ENCODE peak calls at places on chromosomes 11 and 22, in nine cellular contexts. L is IMR-90; N is colonic mucosa; I is PC-3; M is cardiac muscle cell; G is lower lobe of right lung; A is CD4-positive, alpha-beta memory T cell; T is body of pancreas; Q is tibial artery. Y is an unnamed sample. For H3K4me1, the result is how much of the 10 kb centered on the place peaks cover.

GRCh38 chr22:49013707-49014106 is 814.0 kb downstream of the BRD1 start:
- DNase-seq in L (no peak), N (no peak), I (no peak), M (no peak), G (no peak), A (no peak), T (no peak), Q (peak), Y (no peak)

GRCh38 chr11:5809122-5809519 is 397 bp downstream of the OR52N2 start:
- DNase-seq in L (no peak), N (no peak), I (no peak), M (no peak), G (no peak), A (peak), T (no peak), Q (no peak), Y (no peak)

GRCh38 chr11:65103476-65103875 is 7.5 kb downstream of the VPS51 start:
- DNase-seq in L (no peak), N (no peak), I (no peak), M (no peak), G (no peak), A (no peak), T (no peak), Q (no peak), Y (no peak)

GRCh38 chr22:25627271-25627848 is 62.9 kb downstream of the GRK3 start:
- DNase-seq in L (peak), N (no peak), I (no peak), M (no peak), G (no peak), A (no peak), T (no peak), Q (no peak), Y (no peak)

GRCh38 chr11:82682003-82682751 is 51.5 kb downstream of the FAM181B start:
- DNase-seq in L (peak), N (peak), I (peak), M (peak), G (no peak), A (peak), T (peak), Q (no peak), Y (no peak)

GRCh38 chr11:70378506-70379134 is 19.7 kb upstream of the CTTN start:
- DNase-seq in L (no peak), N (no peak), I (no peak), M (no peak), G (no peak), A (no peak), T (no peak), Q (peak), Y (no peak)

GRCh38 chr11:70583781-70584218 is 185.5 kb downstream of the CTTN start:
- DNase-seq in L (no peak), N (no peak), I (no peak), M (no peak), G (peak), A (no peak), T (no peak), Q (peak), Y (no peak)

GRCh38 chr11:92211576-92212167 is 12.9 kb upstream of the FAT3 start:
- DNase-seq in L (peak), N (no peak), I (peak), M (peak), G (no peak), A (no peak), T (peak), Q (peak), Y (no peak)

GRCh38 chr11:107999759-108000455 is 8.8 kb upstream of the CUL5 start:
- DNase-seq in L (peak), N (no peak), I (peak), M (peak), G (no peak), A (peak), T (peak), Q (no peak), Y (peak)

GRCh38 chr22:48575567-48576332 is 1251.9 kb downstream of the BRD1 start:
- DNase-seq in L (no peak), N (no peak), I (no peak), M (no peak), G (peak), A (no peak), T (no peak), Q (no peak), Y (no peak)

GRCh38 chr11:57179701-57180100 is 2.1 kb upstream of the LRRC55 start:
- DNase-seq in L (no peak), N (no peak), I (no peak), M (no peak), G (no peak), A (no peak), T (no peak), Q (no peak), Y (no peak)

GRCh38 chr11:57182896-57183295 is 1.1 kb downstream of the LRRC55 start:
- DNase-seq in L (no peak), N (no peak), I (no peak), M (no peak), G (no peak), A (no peak), T (no peak), Q (no peak), Y (no peak)

GRCh38 chr11:57180964-57181363 is 789 bp upstream of the LRRC55 start:
- DNase-seq in L (no peak), N (no peak), I (no peak), M (no peak), G (no peak), A (no peak), T (no peak), Q (no peak), Y (no peak)

GRCh38 chr11:57180141-57180561 is 1.6 kb upstream of the LRRC55 start:
- DNase-seq in L (no peak), N (no peak), I (no peak), M (no peak), G (no peak), A (no peak), T (no peak), Q (no peak), Y (no peak)

GRCh38 chr11:57181678-57182305 is at the start of gene LRRC55:
- DNase-seq in L (no peak), N (no peak), I (no peak), M (no peak), G (no peak), A (no peak), T (no peak), Q (no peak), Y (no peak)
- H3K4me1 ChIP-seq in L (under half), N (under half), I (under half), M (under half), G (under half), A (under half), T (under half), Q (under half), Y (under half)

GRCh38 chr22:35609761-35610160 is 7.4 kb downstream of the MB start:
- DNase-seq in L (no peak), N (no peak), I (no peak), M (no peak), G (peak), A (no peak), T (no peak), Q (no peak), Y (no peak)

GRCh38 chr22:35612903-35613302 is 4.2 kb downstream of the MB start:
- DNase-seq in L (no peak), N (no peak), I (no peak), M (peak), G (peak), A (no peak), T (no peak), Q (no peak), Y (no peak)

GRCh38 chr22:35611891-35612576 is 5.1 kb downstream of the MB start:
- DNase-seq in L (no peak), N (peak), I (no peak), M (no peak), G (peak), A (no peak), T (no peak), Q (no peak), Y (no peak)

GRCh38 chr22:35610741-35611140 is 6.4 kb downstream of the MB start:
- DNase-seq in L (no peak), N (no peak), I (no peak), M (no peak), G (peak), A (no peak), T (no peak), Q (no peak), Y (no peak)

GRCh38 chr22:35611200-35611890 is 5.8 kb downstream of the MB start:
- DNase-seq in L (no peak), N (no peak), I (no peak), M (no peak), G (peak), A (no peak), T (no peak), Q (no peak), Y (no peak)
- H3K4me1 ChIP-seq in L (under half), N (under half), I (under half), M (half or more), G (under half), A (under half), T (under half), Q (under half), Y (under half)

DNA sequence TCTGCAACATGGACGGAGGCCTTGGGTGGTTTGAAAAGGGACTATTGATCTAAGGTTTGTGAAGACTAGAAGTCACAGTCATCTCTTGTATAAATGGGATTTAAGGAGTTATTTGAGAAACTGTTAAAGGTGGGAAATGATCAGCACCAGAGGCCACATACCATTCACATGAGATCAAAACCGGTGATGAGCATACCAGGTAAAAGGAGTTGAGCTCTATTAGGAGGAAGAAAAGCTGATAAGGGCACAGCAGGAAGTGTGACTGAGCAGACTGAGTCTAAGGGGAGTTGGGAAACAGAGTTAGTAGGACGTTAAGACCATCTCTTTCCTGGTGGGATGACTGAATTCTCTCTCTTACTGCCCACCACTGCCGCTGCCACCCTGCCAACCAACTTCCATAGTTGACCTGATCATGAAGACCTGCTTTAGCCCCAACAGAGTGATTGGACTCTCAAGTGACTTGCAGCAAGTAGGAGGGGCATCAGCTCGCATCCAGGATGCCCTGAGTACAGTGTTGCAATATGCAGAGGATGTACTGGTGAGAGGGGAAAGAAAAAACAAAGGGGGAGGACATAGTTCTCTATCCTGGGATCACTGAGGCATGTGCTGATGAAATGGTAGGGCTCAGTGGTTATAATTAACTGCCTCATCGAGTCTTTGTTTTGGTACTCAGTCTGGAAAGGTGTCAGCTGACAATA is 7.6 kb downstream of the EIF3F start:
- DNase-seq in L (no peak), N (no peak), I (no peak), M (no peak), G (no peak), A (no peak), T (no peak), Q (no peak), Y (no peak)
- H3K4me1 ChIP-seq in L (under half), N (under half), I (under half), M (under half), G (under half), A (under half), T (under half), Q (under half), Y (under half)

GRCh38 chr22:23212061-23213030 is 32.0 kb downstream of the BCR start:
- DNase-seq in L (no peak), N (no peak), I (no peak), M (peak), G (peak), A (no peak), T (no peak), Q (no peak), Y (no peak)
- H3K4me1 ChIP-seq in L (under half), N (under half), I (under half), M (under half), G (under half), A (half or more), T (under half), Q (under half), Y (under half)

GRCh38 chr11:72454791-72455190 is 20.5 kb upstream of the CLPB start:
- DNase-seq in L (no peak), N (no peak), I (no peak), M (no peak), G (no peak), A (no peak), T (no peak), Q (no peak), Y (no peak)
- H3K4me1 ChIP-seq in L (under half), N (under half), I (under half), M (under half), G (under half), A (under half), T (under half), Q (under half), Y (under half)

GRCh38 chr11:123211981-123212380 is 16.9 kb upstream of the CLMP start:
- DNase-seq in L (peak), N (no peak), I (no peak), M (no peak), G (no peak), A (no peak), T (no peak), Q (no peak), Y (no peak)

GRCh38 chr11:123209591-123209990 is 14.5 kb upstream of the CLMP start:
- DNase-seq in L (no peak), N (no peak), I (no peak), M (no peak), G (no peak), A (no peak), T (no peak), Q (no peak), Y (no peak)

GRCh38 chr11:123212406-123212805 is 17.4 kb upstream of the CLMP start:
- DNase-seq in L (no peak), N (no peak), I (no peak), M (no peak), G (no peak), A (no peak), T (no peak), Q (no peak), Y (no peak)

GRCh38 chr11:123213307-123213708 is 18.3 kb upstream of the CLMP start:
- DNase-seq in L (no peak), N (peak), I (no peak), M (no peak), G (no peak), A (no peak), T (no peak), Q (no peak), Y (no peak)

DNA sequence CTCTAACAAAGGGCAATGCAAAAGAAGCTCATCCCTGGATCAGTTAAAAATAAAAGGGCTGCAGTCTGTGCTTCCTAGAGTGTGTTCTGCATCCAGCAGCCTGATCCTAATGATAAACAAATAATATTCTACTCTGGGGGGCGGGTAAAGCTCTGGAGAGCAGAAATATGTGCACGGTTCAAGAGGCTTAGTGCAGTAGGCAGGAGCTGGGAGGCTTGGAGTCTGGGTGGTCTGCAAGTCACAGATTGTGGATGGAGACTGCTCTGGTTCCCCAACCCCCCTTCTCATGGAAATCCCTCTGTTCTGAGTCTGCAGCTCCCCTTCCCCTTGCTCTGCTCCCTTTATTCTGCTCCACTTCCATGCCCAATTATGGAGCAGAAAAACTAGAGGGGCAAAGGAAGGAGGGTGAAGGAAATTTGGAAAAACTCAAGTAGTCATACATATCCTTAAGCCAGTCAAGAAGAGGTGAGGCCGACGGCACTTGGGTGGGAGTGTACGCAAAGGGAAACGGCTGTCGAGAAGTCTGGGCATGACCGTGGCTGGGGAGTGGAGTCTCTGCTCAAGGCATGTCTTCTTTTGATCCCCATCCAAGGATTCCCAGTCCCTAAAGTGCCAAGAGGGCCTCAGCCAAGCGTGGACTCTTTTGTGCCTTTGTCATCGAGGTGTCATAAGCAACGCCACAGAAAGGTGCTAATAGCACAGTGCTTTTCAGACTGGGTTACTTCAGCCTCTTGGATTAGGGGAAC is 16.3 kb upstream of the CLMP start:
- DNase-seq in L (no peak), N (no peak), I (no peak), M (no peak), G (no peak), A (no peak), T (no peak), Q (no peak), Y (no peak)
- H3K4me1 ChIP-seq in L (under half), N (under half), I (under half), M (under half), G (under half), A (under half), T (under half), Q (under half), Y (under half)

DNA sequence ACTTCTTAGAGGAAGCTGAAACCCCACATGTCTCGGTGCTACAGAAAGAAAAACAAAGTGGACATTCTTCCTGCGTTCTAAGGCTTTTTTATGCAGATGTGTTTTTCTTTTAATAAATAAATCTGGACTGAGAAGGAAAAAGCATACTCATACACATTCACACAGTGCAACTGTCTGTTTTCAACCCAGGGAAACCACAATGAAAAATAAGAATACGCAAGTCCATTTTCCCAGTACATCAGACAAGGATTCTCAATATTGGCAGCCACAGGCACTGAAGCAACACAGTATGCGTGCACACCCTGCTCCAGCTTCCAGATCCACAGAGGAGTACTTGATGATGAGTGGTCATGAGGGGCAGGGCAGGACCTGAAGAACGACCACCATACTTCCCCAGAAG is 86.9 kb downstream of the ETS1 start:
- DNase-seq in L (peak), N (no peak), I (no peak), M (no peak), G (no peak), A (no peak), T (no peak), Q (no peak), Y (no peak)
- H3K4me1 ChIP-seq in L (under half), N (under half), I (half or more), M (under half), G (half or more), A (half or more), T (under half), Q (half or more), Y (half or more)

Y was measured in CD8-positive, alpha-beta T cell.